ENCODE peak calls at places on chromosomes 16 and 17, in seven cellular contexts. I is effector memory CD4-positive, alpha-beta T cell; F is left lung; U is esophagus squamous epithelium; H is cardiac fibroblast; W is spleen; J is CD8-positive, alpha-beta T cell. A is an unnamed sample.

GRCh38 chr16:82046541-82046940 is 11.5 kb downstream of the HSD17B2 start:
- DNase-seq in F (no peak), H (no peak), U (no peak), J (no peak), I (no peak), W (no peak), A (no peak)

GRCh38 chr17:9363440-9364350 is 211.9 kb downstream of the STX8 start:
- DNase-seq in J (no peak), I (no peak), H (peak), W (no peak), F (no peak), U (no peak), A (peak)

GRCh38 chr16:14070877-14071575 is at the start of gene MRTFB:
- DNase-seq in U (no peak), F (peak), H (peak), J (peak), W (peak), I (peak), A (peak)

GRCh38 chr17:62562656-62563055 is 64.8 kb upstream of the MRC2 start:
- DNase-seq in H (peak), I (no peak), W (no peak), U (no peak), J (no peak), F (no peak), A (no peak)

GRCh38 chr16:65548470-65548869 is 426.6 kb upstream of the CDH11 start:
- DNase-seq in W (no peak), I (no peak), H (no peak), U (no peak), J (no peak), F (no peak), A (no peak)

GRCh38 chr17:42881768-42882565 is 18.6 kb upstream of the G6PC1 start:
- DNase-seq in J (no peak), H (no peak), U (no peak), F (no peak), I (no peak), W (no peak), A (no peak)

GRCh38 chr16:30637952-30638351 is 12.8 kb upstream of the PRR14 start:
- DNase-seq in H (peak), I (no peak), W (no peak), J (no peak), F (no peak), U (no peak), A (peak)

GRCh38 chr17:7613769-7614421 is 802 bp downstream of the FXR2 start:
- DNase-seq in H (no peak), J (no peak), I (no peak), W (no peak), F (no peak), U (no peak), A (no peak)

GRCh38 chr16:57642368-57643135 is 14.1 kb downstream of the ADGRG1 start:
- DNase-seq in I (no peak), W (no peak), F (no peak), H (no peak), J (no peak), U (no peak), A (no peak)

GRCh38 chr16:86229866-86230656 is 280.3 kb upstream of the FOXF1 start:
- DNase-seq in J (no peak), W (peak), F (no peak), H (no peak), I (no peak), U (no peak), A (no peak)

GRCh38 chr16:65601781-65602180 is 479.9 kb upstream of the CDH11 start:
- DNase-seq in I (no peak), F (no peak), W (no peak), J (no peak), U (no peak), H (peak), A (no peak)

GRCh38 chr17:42422412-42422957 is 571 bp downstream of the CAVIN1 start:
- DNase-seq in H (peak), W (peak), J (no peak), U (no peak), F (peak), I (no peak), A (no peak)

GRCh38 chr16:56609463-56609921 is 1.1 kb downstream of the MT2A start:
- DNase-seq in F (peak), U (peak), W (peak), I (peak), J (peak), H (peak), A (peak)

GRCh38 chr17:28404461-28404811 is 1.6 kb downstream of the SLC46A1 start:
- DNase-seq in J (no peak), H (no peak), I (no peak), U (no peak), W (no peak), F (no peak), A (no peak)

GRCh38 chr17:63399856-63400255 is 46.2 kb downstream of the CYB561 start:
- DNase-seq in F (no peak), W (no peak), I (no peak), H (peak), J (no peak), U (no peak), A (no peak)

GRCh38 chr17:54948380-54948779 is 20.1 kb downstream of the COX11 start:
- DNase-seq in H (peak), W (no peak), I (no peak), F (no peak), J (no peak), U (no peak), A (no peak)

GRCh38 chr17:75386430-75386829 is 19.0 kb downstream of the GRB2 start:
- DNase-seq in W (no peak), F (no peak), J (no peak), U (no peak), I (no peak), H (no peak), A (no peak)

GRCh38 chr16:85010446-85010930 is 847 bp downstream of the ZDHHC7 start:
- DNase-seq in H (no peak), U (no peak), I (no peak), J (no peak), F (no peak), W (no peak), A (no peak)

GRCh38 chr17:75681289-75681688 is 14.2 kb downstream of the SAP30BP start:
- DNase-seq in F (no peak), U (no peak), J (no peak), I (no peak), W (peak), H (peak), A (no peak)

GRCh38 chr16:88672776-88673175 is 9.9 kb upstream of the MVD start:
- DNase-seq in I (no peak), J (no peak), W (no peak), U (no peak), F (no peak), H (no peak), A (no peak)

GRCh38 chr16:65059421-65059980 is 62.4 kb downstream of the CDH11 start:
- DNase-seq in I (no peak), W (no peak), H (no peak), F (no peak), U (no peak), J (no peak), A (no peak)

GRCh38 chr17:60077672-60078519 is 825 bp downstream of the HEATR6 start:
- DNase-seq in I (no peak), H (peak), J (no peak), W (no peak), U (no peak), F (no peak), A (no peak)

GRCh38 chr16:79508294-79508693 is 92.2 kb downstream of the MAF start:
- DNase-seq in U (no peak), I (no peak), F (no peak), H (no peak), J (no peak), W (no peak), A (no peak)

GRCh38 chr16:56956076-56956475 is 5.7 kb upstream of the CETP start:
- DNase-seq in H (no peak), U (no peak), F (no peak), I (no peak), J (no peak), W (peak), A (no peak)

GRCh38 chr16:71830359-71830758 is 15.4 kb upstream of the ATXN1L start:
- DNase-seq in J (no peak), W (no peak), I (no peak), H (no peak), U (no peak), F (no peak), A (no peak)
- H3K4me3 ChIP-seq in J (no peak), W (no peak), I (no peak), H (no peak), U (no peak), F (no peak), A (no peak)

GRCh38 chr17:27038676-27039075 is 255.2 kb upstream of the WSB1 start:
- DNase-seq in U (no peak), F (no peak), H (no peak), J (no peak), W (no peak), I (no peak), A (no peak)
- H3K4me3 ChIP-seq in U (no peak), F (no peak), H (no peak), J (no peak), W (no peak), I (no peak), A (no peak)

DNA sequence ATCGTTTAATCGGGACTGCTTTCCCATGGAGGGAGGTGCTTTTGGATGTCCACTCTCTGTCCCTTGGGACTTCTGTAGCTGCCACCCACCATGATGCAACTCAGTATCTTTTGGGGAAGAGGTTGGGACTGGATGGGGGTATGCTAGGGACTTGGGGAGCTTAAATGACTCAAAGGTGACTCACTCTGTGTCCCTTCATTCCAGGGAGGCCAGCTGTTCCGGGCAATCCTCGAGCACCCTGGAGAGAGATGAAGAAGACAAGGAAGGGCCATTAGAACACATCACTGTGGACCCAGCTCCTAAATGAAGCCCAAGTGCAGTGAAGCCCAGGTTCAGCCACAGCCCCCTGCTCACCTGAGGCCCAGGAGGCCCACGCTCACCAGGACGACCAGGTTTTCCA is 4.6 kb downstream of the COL1A1 start:
- DNase-seq in I (no peak), J (no peak), F (no peak), H (peak), U (no peak), W (no peak), A (no peak)
- H3K4me3 ChIP-seq in I (no peak), J (no peak), F (no peak), H (peak), U (no peak), W (no peak), A (no peak)

GRCh38 chr16:73230651-73231050 is 182.7 kb upstream of the ZFHX3 start:
- DNase-seq in U (no peak), F (no peak), J (no peak), W (no peak), H (no peak), I (no peak), A (no peak)

GRCh38 chr16:73231379-73231778 is 183.5 kb upstream of the ZFHX3 start:
- DNase-seq in J (no peak), F (no peak), H (no peak), W (no peak), U (no peak), I (no peak), A (no peak)

GRCh38 chr16:73231969-73232554 is 184.1 kb upstream of the ZFHX3 start:
- DNase-seq in F (no peak), J (no peak), I (no peak), U (no peak), H (peak), W (no peak), A (no peak)

GRCh38 chr16:73233423-73233762 is 185.5 kb upstream of the ZFHX3 start:
- DNase-seq in F (no peak), J (no peak), I (no peak), H (no peak), U (no peak), W (no peak), A (no peak)

GRCh38 chr16:73232555-73233422 is 184.9 kb upstream of the ZFHX3 start:
- DNase-seq in H (peak), I (no peak), F (no peak), U (no peak), W (no peak), J (no peak), A (no peak)
- H3K4me3 ChIP-seq in H (peak), I (no peak), F (no peak), U (no peak), W (no peak), J (no peak), A (no peak)

DNA sequence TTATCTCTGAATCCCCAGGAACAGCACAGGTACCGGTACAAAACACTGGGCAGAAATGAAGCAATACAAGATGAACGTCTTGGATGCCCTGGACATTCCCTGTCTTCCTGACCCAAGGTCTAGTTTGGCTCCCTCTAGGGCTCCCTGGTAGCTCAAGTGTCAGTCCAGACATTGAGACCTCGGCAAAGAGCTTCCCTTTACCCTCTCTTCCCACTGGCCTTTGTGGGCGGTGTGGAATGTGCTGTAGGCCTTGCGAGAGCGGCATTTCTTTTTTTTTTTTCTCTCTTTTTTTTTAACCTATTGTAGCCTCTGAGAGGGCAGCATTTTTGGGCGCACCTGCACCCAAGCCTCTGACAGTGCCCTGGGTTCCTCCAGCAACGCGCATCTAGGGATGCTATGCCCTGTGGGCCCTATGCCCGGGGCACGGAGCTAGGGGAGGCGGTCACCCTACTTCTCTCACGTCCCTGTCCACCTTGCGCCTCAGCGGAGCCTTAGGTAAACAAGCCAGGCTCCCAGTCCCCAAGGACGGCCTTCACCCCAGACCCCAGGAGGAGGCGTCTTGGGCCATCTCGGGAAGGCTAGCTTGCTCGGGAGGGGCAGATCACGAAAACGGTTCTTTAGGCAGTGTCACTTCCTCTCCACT is 1.2 kb upstream of the NFATC3 start:
- DNase-seq in F (peak), J (no peak), H (peak), U (peak), I (no peak), W (peak), A (no peak)
- H3K4me3 ChIP-seq in F (peak), J (peak), H (peak), U (peak), I (peak), W (peak), A (peak)

GRCh38 chr17:36723459-36723858 is 122.1 kb downstream of the MRM1 start:
- DNase-seq in I (no peak), W (no peak), H (no peak), J (no peak), F (no peak), U (no peak), A (no peak)

GRCh38 chr17:36722121-36722902 is 120.9 kb downstream of the MRM1 start:
- DNase-seq in H (peak), I (peak), J (peak), U (no peak), F (peak), W (peak), A (peak)

GRCh38 chr17:36721560-36722120 is 120.3 kb downstream of the MRM1 start:
- DNase-seq in I (no peak), J (no peak), U (no peak), H (no peak), F (no peak), W (no peak), A (no peak)

GRCh38 chr17:36720131-36720530 is 118.7 kb downstream of the MRM1 start:
- DNase-seq in U (no peak), I (no peak), J (no peak), W (no peak), H (no peak), F (no peak), A (no peak)

DNA sequence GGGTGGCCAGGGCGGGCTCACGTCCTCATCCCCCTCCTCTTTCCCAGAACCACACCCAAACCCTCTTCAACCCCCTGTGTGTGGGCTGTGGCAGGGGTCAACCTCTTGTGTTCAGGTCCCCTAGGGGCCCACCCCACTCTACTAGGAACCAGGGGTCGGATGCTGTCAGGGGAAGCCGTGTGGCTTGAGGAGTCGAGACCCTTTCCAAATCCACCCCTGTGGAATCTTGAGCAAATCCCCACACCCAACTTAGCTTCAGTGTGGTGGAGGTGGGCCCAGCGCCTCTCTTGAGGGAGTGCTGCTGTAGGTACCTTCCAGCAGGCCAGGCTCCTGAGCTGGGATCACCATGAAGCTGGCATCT is 121.5 kb downstream of the MRM1 start:
- DNase-seq in U (no peak), J (no peak), F (no peak), W (no peak), I (no peak), H (no peak), A (no peak)
- H3K4me3 ChIP-seq in U (no peak), J (peak), F (no peak), W (peak), I (peak), H (no peak), A (peak)